ENCODE peak calls at places on chromosomes 2 and 18, in five cellular contexts. X is heart left ventricle, C is H1, Z is uterus, I is breast epithelium. M is an unnamed sample.

GRCh38 chr2:69185807-69186206 is 172.8 kb downstream of the ANTXR1 start:
- DNase-seq in X (no peak), C (no peak), Z (no peak), I (no peak), M (no peak)

GRCh38 chr18:28365406-28365805 is 188.5 kb upstream of the CDH2 start:
- DNase-seq in X (no peak), C (no peak), Z (no peak), I (peak; percentile 27), M (no peak)

GRCh38 chr2:56741601-56742102 is 557.9 kb downstream of the CCDC85A start:
- DNase-seq in X (no peak), C (no peak), Z (peak; percentile 25), I (peak; percentile 21), M (no peak)

GRCh38 chr2:106570316-106570715 is 83.2 kb downstream of the CD8B2 start:
- DNase-seq in X (no peak), C (no peak), Z (no peak), I (no peak), M (no peak)

GRCh38 chr2:152552868-152553267 is 164.4 kb downstream of the PRPF40A start:
- DNase-seq in X (no peak), C (no peak), Z (no peak), I (no peak), M (no peak)

GRCh38 chr2:202133556-202134245 is 60.6 kb downstream of the KIAA2012 start:
- DNase-seq in X (no peak), C (no peak), Z (no peak), I (no peak), M (no peak)

GRCh38 chr2:72494392-72494791 is 331.4 kb downstream of the EXOC6B start:
- DNase-seq in X (no peak), C (no peak), Z (no peak), I (no peak), M (no peak)

GRCh38 chr2:57443985-57444501 is 602.6 kb upstream of the VRK2 start:
- DNase-seq in X (no peak), C (no peak), Z (no peak), I (no peak), M (no peak)

GRCh38 chr2:68171146-68171545 is 13.5 kb downstream of the PNO1 start:
- DNase-seq in X (no peak), C (no peak), Z (no peak), I (no peak), M (no peak)

GRCh38 chr2:101435011-101435862 is 39.7 kb downstream of the RFX8 start:
- DNase-seq in X (no peak), C (peak; percentile 76), Z (no peak), I (no peak), M (no peak)

GRCh38 chr2:16406929-16407328 is 258.7 kb downstream of the CYRIA start:
- DNase-seq in X (no peak), C (no peak), Z (no peak), I (no peak), M (no peak)

GRCh38 chr2:151052850-151053660 is 208.6 kb downstream of the RBM43 start:
- DNase-seq in X (no peak), C (no peak), Z (no peak), I (no peak), M (no peak)

GRCh38 chr2:120399889-120400240 is 53.9 kb downstream of the INHBB start:
- DNase-seq in X (no peak), C (no peak), Z (no peak), I (no peak), M (peak; percentile 6)

DNA sequence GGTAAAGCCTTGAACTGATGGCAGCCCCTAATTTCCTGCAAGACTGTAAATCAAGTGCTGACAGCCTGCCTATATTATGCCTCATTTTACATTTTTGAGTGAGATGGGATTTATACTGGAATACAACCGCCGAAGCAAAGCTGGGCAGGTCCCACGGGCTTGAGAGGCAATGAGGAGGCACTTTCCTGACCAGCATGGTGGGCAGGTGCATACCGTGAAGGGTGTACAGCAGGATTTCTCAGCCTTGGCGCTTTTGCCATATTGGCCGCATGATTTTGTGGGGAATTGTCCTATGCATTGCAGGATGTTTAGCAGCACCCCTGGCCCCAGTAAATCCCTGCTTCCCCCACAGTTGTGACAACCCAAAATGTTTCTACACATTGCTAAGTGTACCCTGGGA is 22.8 kb downstream of the CEP68 start:
- DNase-seq in X (no peak), C (no peak), Z (no peak), I (no peak), M (no peak)
- TF ChIP-seq POLR2A in X (no peak), C (no peak), Z (no peak), I (no peak), M (no peak)

GRCh38 chr2:36461039-36461681 is 105.6 kb downstream of the CRIM1 start:
- DNase-seq in X (no peak), C (no peak), Z (no peak), I (no peak), M (no peak)
- H3K27ac ChIP-seq in X (no peak overlapping the region), C (peak overlapping the region; percentile 74), Z (peak overlapping the region; percentile 73), I (peak overlapping the region; percentile 81), M (peak overlapping the region; percentile 0)

GRCh38 chr2:40809156-40809555 is 357.3 kb upstream of the SLC8A1 start:
- DNase-seq in X (no peak), C (no peak), Z (no peak), I (no peak), M (no peak)

GRCh38 chr2:40803900-40804299 is 352.0 kb upstream of the SLC8A1 start:
- DNase-seq in X (no peak), C (no peak), Z (no peak), I (no peak), M (no peak)
- H3K4me1 ChIP-seq in X (no peaks in the 10 kb centered on the region), C (no peaks in the 10 kb centered on the region), Z (no peaks in the 10 kb centered on the region), I (no peaks in the 10 kb centered on the region), M (no peaks in the 10 kb centered on the region)

GRCh38 chr2:200862532-200863000 is 1.9 kb downstream of the CLK1 start:
- DNase-seq in X (peak; percentile 21), C (no peak), Z (no peak), I (no peak), M (peak; percentile 81)
- TF ChIP-seq POLR2A in X (no peak), C (peak; percentile 62), Z (peak; percentile 83), I (peak; percentile 17), M (peak; percentile 61)

DNA sequence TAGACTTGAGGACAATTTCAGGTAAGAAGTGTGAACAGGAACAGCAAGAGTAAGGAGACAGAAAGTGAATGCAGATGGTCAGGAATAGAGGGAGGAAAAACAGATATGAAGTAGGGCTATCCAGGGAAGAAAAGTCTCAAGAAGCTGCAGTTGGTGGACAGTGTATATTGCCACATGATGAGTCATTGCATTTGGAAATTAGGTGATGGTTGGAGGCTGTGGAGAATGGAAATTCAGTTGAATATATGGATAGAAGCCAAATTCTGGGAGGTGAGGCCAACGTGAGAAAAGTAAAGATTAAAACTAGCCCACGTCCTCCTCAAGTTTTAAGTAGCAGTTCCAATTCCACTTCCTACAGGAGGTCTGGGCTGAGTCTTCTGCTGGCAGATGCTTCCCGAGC is 158.4 kb downstream of the UBE2E3 start:
- DNase-seq in X (no peak), C (no peak), Z (no peak), I (no peak), M (no peak)
- H3K27ac ChIP-seq in X (no peak overlapping the region), C (no peak overlapping the region), Z (no peak overlapping the region), I (no peak overlapping the region), M (no peak overlapping the region)

GRCh38 chr2:47219970-47220369 is 64.9 kb upstream of the STPG4 start:
- DNase-seq in X (no peak), C (no peak), Z (no peak), I (no peak), M (no peak)
- H3K4me1 ChIP-seq in X (peaks cover 1% of the 10 kb centered on the region), C (peaks cover 5% of the 10 kb centered on the region), Z (no peaks in the 10 kb centered on the region), I (no peaks in the 10 kb centered on the region), M (no peaks in the 10 kb centered on the region)

GRCh38 chr2:20650880-20651730 is at the start of gene HS1BP3:
- DNase-seq in X (peak; percentile 87), C (peak; percentile 91), Z (peak; percentile 87), I (peak; percentile 77), M (peak; percentile 88)
- TF ChIP-seq POLR2A in X (no peak), C (peak; percentile 74), Z (peak; percentile 87), I (peak; percentile 54), M (no peak)

M was measured in testis.